ENCODE peak calls at places on chromosomes 6 and 20, in ten cellular contexts. B is neural crest cell, J is activated B cell treated with CpG ODN at 0.5 μM for 24 hours, R is AG09319, I is HepG2, Q is cardiac muscle cell, D is tibial artery, A is adrenal gland, N is SK-N-SH, U is esophagus squamous epithelium. G is an unnamed sample.

GRCh38 chr6:308768-309167 is 16.5 kb downstream of the DUSP22 start:
- DNase-seq in B (no peak), N (no peak), J (no peak), Q (no peak), R (no peak), D (no peak), I (no peak), U (no peak), A (no peak), G (no peak)

GRCh38 chr20:50083034-50083433 is 29.9 kb downstream of the UBE2V1 start:
- DNase-seq in Q (no peak), B (no peak), J (no peak), N (no peak), U (no peak), D (peak; percentile 23), R (no peak), I (no peak), A (no peak), G (no peak)

GRCh38 chr6:16836186-16836981 is 75.1 kb upstream of the ATXN1 start:
- DNase-seq in D (no peak), R (no peak), I (no peak), B (no peak), N (no peak), J (no peak), A (no peak), Q (no peak), U (no peak), G (no peak)

GRCh38 chr6:90494067-90494773 is 92.7 kb downstream of the MAP3K7 start:
- DNase-seq in N (no peak), U (no peak), I (no peak), A (no peak), J (no peak), Q (no peak), R (no peak), D (no peak), B (no peak), G (no peak)

GRCh38 chr20:9392892-9393857 is 121.2 kb upstream of the LAMP5 start:
- DNase-seq in R (peak; percentile 43), U (no peak), B (peak; percentile 55), J (no peak), D (peak; percentile 81), N (peak; percentile 77), A (peak; percentile 69), I (peak; percentile 31), Q (peak; percentile 82), G (peak; percentile 17)

GRCh38 chr20:53748176-53748575 is 154.5 kb upstream of the ZNF217 start:
- DNase-seq in B (no peak), A (no peak), R (no peak), Q (no peak), U (no peak), D (no peak), N (no peak), I (no peak), J (no peak), G (no peak)

GRCh38 chr6:24974182-24975171 is 38.7 kb upstream of the RIPOR2 start:
- DNase-seq in D (no peak), A (no peak), U (no peak), J (no peak), Q (no peak), I (no peak), R (no peak), N (no peak), B (no peak), G (no peak)

GRCh38 chr20:17161661-17162410 is 65.0 kb upstream of the PCSK2 start:
- DNase-seq in J (no peak), N (no peak), B (no peak), U (no peak), R (no peak), I (no peak), Q (no peak), A (no peak), D (no peak), G (no peak)

GRCh38 chr6:1790684-1791083 is 181.0 kb downstream of the FOXC1 start:
- DNase-seq in N (no peak), J (no peak), Q (no peak), B (no peak), A (no peak), I (no peak), D (no peak), R (no peak), U (no peak), G (no peak)

GRCh38 chr6:158905277-158905676 is 86.1 kb upstream of the EZR start:
- DNase-seq in R (no peak), U (no peak), N (no peak), J (no peak), Q (no peak), I (no peak), D (no peak), A (no peak), B (no peak), G (no peak)

GRCh38 chr6:137489410-137490371 is 4.5 kb downstream of the OLIG3 start:
- DNase-seq in U (no peak), D (no peak), A (no peak), R (no peak), Q (no peak), J (no peak), I (no peak), N (peak; percentile 42), B (peak; percentile 20), G (peak; percentile 24)

GRCh38 chr6:43951063-43951755 is 176.0 kb downstream of the MRPL14 start:
- DNase-seq in Q (peak; percentile 90), I (peak; percentile 73), B (peak; percentile 43), N (peak; percentile 83), U (no peak), D (peak; percentile 61), R (no peak), A (peak; percentile 84), J (no peak), G (peak; percentile 59)

GRCh38 chr6:34981951-34982350 is 92.9 kb downstream of the ANKS1A start:
- DNase-seq in J (no peak), B (no peak), N (no peak), U (no peak), D (no peak), R (no peak), Q (no peak), A (no peak), I (no peak), G (no peak)

GRCh38 chr6:12602951-12603710 is 113.4 kb upstream of the PHACTR1 start:
- DNase-seq in R (peak; percentile 52), B (no peak), A (peak; percentile 62), D (peak; percentile 70), Q (peak; percentile 36), U (no peak), N (peak; percentile 34), J (no peak), I (peak; percentile 43), G (no peak)

GRCh38 chr6:126657556-126658129 is 317.7 kb downstream of the CENPW start:
- DNase-seq in J (no peak), R (no peak), U (no peak), I (peak; percentile 20), Q (peak; percentile 23), D (no peak), N (peak; percentile 7), A (peak; percentile 4), B (no peak), G (no peak)

DNA sequence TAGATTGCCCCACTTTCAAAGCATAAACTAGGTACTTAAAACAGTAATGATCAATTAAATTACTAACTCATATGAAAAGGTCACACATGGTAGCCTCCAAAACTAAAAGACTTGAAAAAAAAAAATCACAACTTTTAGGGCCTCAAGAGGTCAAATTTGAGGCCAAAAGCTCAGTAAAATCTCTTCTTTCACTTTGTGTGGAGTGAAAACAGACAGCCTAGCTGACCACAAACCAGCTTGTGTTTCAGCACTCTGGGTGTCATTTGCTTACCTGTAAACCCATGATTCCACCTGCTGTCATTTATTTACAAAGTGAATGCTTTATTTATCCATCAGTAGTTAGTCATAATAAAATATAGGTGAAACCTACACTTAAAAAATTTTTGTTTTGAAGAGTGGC is 34.0 kb downstream of the GNAS start:
- DNase-seq in U (no peak), N (no peak), D (no peak), Q (no peak), B (no peak), R (no peak), I (no peak), A (no peak), J (no peak), G (no peak)
- TF ChIP-seq CTCF in U (no peak), N (no peak), D (no peak), Q (no peak), B (no peak), R (no peak), I (no peak), A (no peak), J (no peak), G (no peak)

DNA sequence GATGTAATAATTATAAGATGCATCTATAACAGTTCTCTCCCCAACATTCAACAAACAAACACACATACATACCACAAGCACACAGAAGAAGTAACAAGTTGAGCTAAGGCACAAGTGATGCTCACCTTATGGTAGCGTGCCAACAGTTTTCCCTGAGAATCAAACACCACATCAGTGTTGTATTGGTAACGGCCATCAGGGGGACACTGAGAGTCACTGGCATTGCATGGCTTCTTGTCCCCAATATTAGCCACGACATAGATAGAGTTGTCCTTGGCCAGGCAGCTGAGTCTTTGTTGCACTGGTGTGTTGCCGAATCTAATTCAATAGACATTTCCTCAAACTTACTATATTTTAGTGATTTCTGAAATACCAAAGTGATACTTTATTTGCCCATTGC is 14.8 kb upstream of the VNN1 start:
- DNase-seq in I (peak; percentile 28), D (no peak), J (no peak), B (no peak), N (no peak), U (no peak), R (no peak), A (no peak), Q (no peak), G (no peak)
- TF ChIP-seq CTCF in I (peak; percentile 39), D (no peak), J (no peak), B (peak; percentile 25), N (no peak), U (no peak), R (no peak), A (no peak), Q (no peak), G (peak; percentile 25)

GRCh38 chr20:52747736-52748135 is 224.4 kb upstream of the TSHZ2 start:
- DNase-seq in B (no peak), R (no peak), Q (peak; percentile 35), N (peak; percentile 30), U (no peak), J (no peak), I (peak; percentile 37), A (no peak), D (no peak), G (no peak)
- TF ChIP-seq CTCF in B (peak; percentile 51), R (peak; percentile 24), Q (peak; percentile 53), N (no peak), U (no peak), J (no peak), I (peak; percentile 82), A (peak; percentile 31), D (no peak), G (peak; percentile 34)

DNA sequence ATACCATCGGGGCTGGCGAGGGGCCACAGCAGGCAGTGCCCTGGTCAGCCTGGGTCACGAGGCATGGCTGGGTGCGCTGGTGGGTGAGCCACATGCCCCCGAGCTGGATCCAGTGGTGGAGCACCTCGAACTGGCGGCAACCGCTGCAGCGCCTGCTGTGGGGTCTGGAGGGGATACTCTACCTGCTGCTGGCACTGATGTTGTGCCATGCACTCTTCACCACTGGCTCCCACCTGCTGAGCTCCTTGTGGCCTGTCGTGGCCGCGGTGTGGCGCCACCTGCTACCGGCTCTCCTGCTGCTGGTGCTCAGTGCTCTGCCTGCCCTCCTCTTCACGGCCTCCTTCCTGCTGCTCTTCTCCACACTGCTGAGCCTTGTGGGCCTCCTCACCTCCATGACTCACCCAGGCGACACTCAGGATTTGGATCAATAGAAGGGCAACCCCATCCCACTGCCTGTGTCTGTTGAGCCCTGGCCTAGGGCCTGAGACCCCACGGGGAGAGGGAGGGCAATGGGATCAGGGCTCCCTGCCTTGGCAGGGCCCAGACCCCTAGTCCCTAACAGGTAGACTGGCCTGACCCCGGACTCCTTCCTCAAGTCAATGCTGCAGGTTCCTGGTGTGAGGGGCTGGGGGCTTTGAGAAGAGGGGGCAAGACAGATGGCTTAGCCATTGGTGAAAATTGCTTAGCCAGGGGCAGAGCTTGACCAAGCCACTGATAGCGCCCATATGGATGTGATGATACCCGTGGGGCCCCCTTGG is 598 bp downstream of the TMEM239 start:
- DNase-seq in N (peak; percentile 14), U (no peak), Q (no peak), J (no peak), B (no peak), A (no peak), D (peak; percentile 51), R (no peak), I (no peak), G (no peak)
- TF ChIP-seq CTCF in N (no peak), U (no peak), Q (peak; percentile 3), J (no peak), B (no peak), A (no peak), D (no peak), R (no peak), I (peak; percentile 73), G (no peak)